ENCODE peak calls at places on chromosome 17, in eight cellular contexts. Q is H4; P is substantia nigra; J is CD4-positive, CD25-positive, alpha-beta regulatory T cell; I is BJ; B is epithelial cell of prostate; E is SJSA1; U is fibroblast of the conjunctiva. D is an unnamed sample.

GRCh38 chr17:31645351-31645750 is 213.7 kb downstream of the COPRS start:
- DNase-seq in J (no peak), U (no peak), B (no peak), P (no peak), Q (no peak), E (no peak), I (no peak), D (no peak)

GRCh38 chr17:67438669-67439068 is 61.6 kb downstream of the PITPNC1 start:
- DNase-seq in P (no peak), E (no peak), J (no peak), B (no peak), Q (no peak), I (no peak), U (no peak), D (no peak)

GRCh38 chr17:40072481-40073346 is 9.9 kb downstream of the THRA start:
- DNase-seq in I (no peak), U (no peak), J (no peak), P (no peak), E (no peak), Q (no peak), B (no peak), D (no peak)

GRCh38 chr17:8896641-8897635 is 29.5 kb upstream of the PIK3R6 start:
- DNase-seq in E (no peak), P (no peak), U (no peak), J (no peak), Q (no peak), B (no peak), I (no peak), D (no peak)

GRCh38 chr17:30323895-30324319 is 9.9 kb downstream of the TMIGD1 start:
- DNase-seq in Q (peak; percentile 49), I (no peak), B (peak; percentile 52), J (no peak), E (peak; percentile 25), U (peak; percentile 55), P (no peak), D (peak; percentile 54)

GRCh38 chr17:53353919-53354351 is 468.8 kb upstream of the KIF2B start:
- DNase-seq in J (no peak), I (no peak), P (no peak), Q (peak; percentile 45), E (no peak), B (peak; percentile 44), U (peak; percentile 4), D (no peak)

GRCh38 chr17:58527306-58527705 is 12.9 kb upstream of the MTMR4 start:
- DNase-seq in P (no peak), I (no peak), E (no peak), B (no peak), U (no peak), Q (no peak), J (no peak), D (no peak)

GRCh38 chr17:82655038-82655479 is 6.8 kb upstream of the WDR45B start:
- DNase-seq in P (no peak), U (no peak), B (peak; percentile 40), I (no peak), J (no peak), Q (no peak), E (no peak), D (peak; percentile 33)

GRCh38 chr17:37490638-37491614 is 1.2 kb downstream of the DUSP14 start:
- DNase-seq in U (peak; percentile 68), Q (peak; percentile 82), J (no peak), B (no peak), E (peak; percentile 87), I (peak; percentile 63), P (no peak), D (no peak)

GRCh38 chr17:79809530-79810137 is 12.8 kb upstream of the CBX8 start:
- DNase-seq in E (no peak), B (no peak), J (no peak), P (no peak), U (no peak), Q (no peak), I (no peak), D (no peak)

GRCh38 chr17:81868674-81869220 is 2.4 kb downstream of the ARHGDIA start:
- DNase-seq in I (no peak), B (no peak), E (peak; percentile 66), J (no peak), Q (peak; percentile 79), P (no peak), U (peak; percentile 91), D (no peak)

GRCh38 chr17:81059026-81059425 is 24.1 kb downstream of the BAIAP2 start:
- DNase-seq in J (no peak), E (no peak), P (no peak), Q (no peak), U (no peak), B (no peak), I (no peak), D (no peak)

GRCh38 chr17:2237521-2237921 is 66.1 kb downstream of the SMG6 start:
- DNase-seq in B (no peak), P (no peak), J (no peak), Q (peak; percentile 27), U (no peak), E (no peak), I (no peak), D (peak; percentile 68)

GRCh38 chr17:38338535-38338934 is 5.2 kb downstream of the GPR179 start:
- DNase-seq in J (no peak), Q (no peak), I (no peak), E (no peak), P (no peak), U (no peak), B (no peak), D (no peak)

GRCh38 chr17:17985555-17985954 is 12.9 kb downstream of the DRC3 start:
- DNase-seq in I (no peak), U (no peak), J (no peak), P (no peak), E (no peak), Q (no peak), B (no peak), D (no peak)

GRCh38 chr17:46818319-46818928 is at the start of gene WNT3:
- DNase-seq in B (no peak), I (no peak), Q (no peak), E (no peak), J (peak; percentile 28), P (no peak), U (no peak), D (peak; percentile 41)

GRCh38 chr17:16398270-16399267 is 16.8 kb upstream of the TRPV2 start:
- DNase-seq in Q (peak; percentile 59), P (no peak), I (no peak), J (no peak), B (peak; percentile 65), U (no peak), E (no peak), D (no peak)